ENCODE peak calls at places on chromosomes 2 and 18, in five cellular contexts. W, O, F, M and B are unnamed samples.

GRCh38 chr2:20198001-20198400 is 26.9 kb downstream of the SDC1 start:
- DNase-seq in W (no peak), O (no peak), F (no peak), M (no peak), B (no peak)

GRCh38 chr18:67957684-67958083 is 441.2 kb upstream of the DSEL start:
- DNase-seq in W (no peak), O (no peak), F (no peak), M (no peak), B (no peak)

GRCh38 chr2:95027369-95027720 is 1.8 kb downstream of the MAL start:
- DNase-seq in W (no peak), O (no peak), F (no peak), M (no peak), B (no peak)

GRCh38 chr2:199693861-199694260 is 157.1 kb downstream of the FTCDNL1 start:
- DNase-seq in W (no peak), O (no peak), F (no peak), M (no peak), B (no peak)

GRCh38 chr2:152223997-152224396 is 48.4 kb upstream of the STAM2 start:
- DNase-seq in W (no peak), O (no peak), F (no peak), M (peak; percentile 63), B (peak; percentile 48)

GRCh38 chr2:3651686-3652516 is 6.1 kb upstream of the ALLC start:
- DNase-seq in W (peak; percentile 73), O (peak; percentile 88), F (no peak), M (peak; percentile 63), B (peak; percentile 54)

GRCh38 chr2:229679393-229680125 is 34.8 kb downstream of the DNER start:
- DNase-seq in W (no peak), O (no peak), F (no peak), M (no peak), B (no peak)

GRCh38 chr2:129375587-129375986 is 603.9 kb upstream of the RAB6C start:
- DNase-seq in W (peak; percentile 22), O (no peak), F (no peak), M (no peak), B (no peak)

GRCh38 chr2:8281234-8281633 is 400.6 kb upstream of the ID2 start:
- DNase-seq in W (no peak), O (no peak), F (no peak), M (no peak), B (no peak)

GRCh38 chr2:27242614-27242951 is 20.3 kb downstream of the SLC30A3 start:
- DNase-seq in W (no peak), O (no peak), F (no peak), M (no peak), B (no peak)

GRCh38 chr2:30231726-30232026 is 342 bp downstream of the LBH start:
- DNase-seq in W (no peak), O (peak; percentile 78), F (no peak), M (no peak), B (no peak)

GRCh38 chr2:107278672-107279071 is 392.7 kb upstream of the ST6GAL2 start:
- DNase-seq in W (no peak), O (no peak), F (no peak), M (no peak), B (no peak)

GRCh38 chr18:23703057-23703986 is 14.1 kb downstream of the LAMA3 start:
- DNase-seq in W (no peak), O (no peak), F (peak; percentile 79), M (peak; percentile 31), B (peak; percentile 27)

GRCh38 chr2:30359644-30360167 is 87.3 kb upstream of the LCLAT1 start:
- DNase-seq in W (no peak), O (no peak), F (no peak), M (peak; percentile 83), B (peak; percentile 87)

GRCh38 chr2:177332041-177332991 is 60.3 kb upstream of the AGPS start:
- DNase-seq in W (peak; percentile 26), O (no peak), F (peak; percentile 69), M (peak; percentile 63), B (peak; percentile 89)

GRCh38 chr18:3305933-3306332 is 44.0 kb downstream of the MYL12B start:
- DNase-seq in W (no peak), O (no peak), F (no peak), M (peak; percentile 92), B (peak; percentile 74)

GRCh38 chr2:241224068-241224850 is 35.8 kb downstream of the ANO7 start:
- DNase-seq in W (peak; percentile 91), O (no peak), F (no peak), M (peak; percentile 76), B (no peak)

GRCh38 chr2:20737505-20737904 is 70.6 kb downstream of the GDF7 start:
- DNase-seq in W (no peak), O (no peak), F (no peak), M (no peak), B (no peak)

GRCh38 chr2:88139804-88140203 is 11.9 kb upstream of the FABP1 start:
- DNase-seq in W (no peak), O (no peak), F (no peak), M (no peak), B (no peak)

GRCh38 chr2:68739261-68740183 is 4.9 kb downstream of the ARHGAP25 start:
- DNase-seq in W (no peak), O (no peak), F (no peak), M (no peak), B (no peak)

GRCh38 chr2:68537872-68538271 is 70.5 kb downstream of the APLF start:
- DNase-seq in W (no peak), O (no peak), F (no peak), M (no peak), B (no peak)

GRCh38 chr2:242004902-242005230 is 135.3 kb downstream of the RTP5 start:
- DNase-seq in W (no peak), O (no peak), F (no peak), M (no peak), B (no peak)

GRCh38 chr18:22223263-22223960 is 54.0 kb downstream of the GATA6 start:
- DNase-seq in W (no peak), O (no peak), F (peak; percentile 84), M (peak; percentile 58), B (peak; percentile 81)

GRCh38 chr2:99448556-99448955 is 41.3 kb downstream of the REV1 start:
- DNase-seq in W (no peak), O (no peak), F (no peak), M (no peak), B (peak; percentile 63)

GRCh38 chr2:239688098-239688497 is 287.3 kb upstream of the HDAC4 start:
- DNase-seq in W (no peak), O (no peak), F (peak; percentile 29), M (peak; percentile 16), B (no peak)

GRCh38 chr2:96533292-96534073 is 3.1 kb upstream of the ARID5A start:
- DNase-seq in W (no peak), O (no peak), F (no peak), M (peak; percentile 86), B (no peak)

GRCh38 chr2:46960618-46961017 is 45.0 kb upstream of the MCFD2 start:
- DNase-seq in W (no peak), O (no peak), F (no peak), M (no peak), B (no peak)

GRCh38 chr2:46964835-46965560 is 49.4 kb upstream of the MCFD2 start:
- DNase-seq in W (no peak), O (no peak), F (peak; percentile 48), M (no peak), B (peak; percentile 57)

GRCh38 chr2:46963210-46963609 is 47.6 kb upstream of the MCFD2 start:
- DNase-seq in W (no peak), O (no peak), F (no peak), M (no peak), B (no peak)

GRCh38 chr2:46963961-46964673 is 48.5 kb upstream of the MCFD2 start:
- DNase-seq in W (no peak), O (no peak), F (no peak), M (no peak), B (peak; percentile 48)

GRCh38 chr2:46962751-46963150 is 47.1 kb upstream of the MCFD2 start:
- DNase-seq in W (no peak), O (no peak), F (no peak), M (no peak), B (no peak)
- H3K27ac ChIP-seq in W (peak overlapping the region; percentile 77), O (no peak overlapping the region), F (peak overlapping the region; percentile 97), M (no peak overlapping the region), B (no peak overlapping the region)

GRCh38 chr2:223053431-223054192 is 1.6 kb downstream of the KCNE4 start:
- DNase-seq in W (no peak), O (no peak), F (no peak), M (peak; percentile 19), B (no peak)

GRCh38 chr2:223054193-223054781 is 2.3 kb downstream of the KCNE4 start:
- DNase-seq in W (no peak), O (no peak), F (no peak), M (peak; percentile 67), B (no peak)

GRCh38 chr2:223051580-223052375 is at the start of gene KCNE4:
- DNase-seq in W (no peak), O (no peak), F (no peak), M (peak; percentile 70), B (peak; percentile 74)

GRCh38 chr2:223050900-223051299 is 1.1 kb upstream of the KCNE4 start:
- DNase-seq in W (no peak), O (no peak), F (no peak), M (peak; percentile 18), B (no peak)

GRCh38 chr2:223052710-223053261 is 796 bp downstream of the KCNE4 start:
- DNase-seq in W (no peak), O (no peak), F (no peak), M (no peak), B (no peak)
- H3K27ac ChIP-seq in W (peak overlapping the region; percentile 27), O (no peak overlapping the region), F (peak overlapping the region; percentile 82), M (peak overlapping the region; percentile 76), B (no peak overlapping the region)

GRCh38 chr2:220259656-220260055 is 632.2 kb downstream of the SLC4A3 start:
- DNase-seq in W (no peak), O (no peak), F (no peak), M (no peak), B (no peak)

GRCh38 chr2:220263300-220263699 is 635.9 kb downstream of the SLC4A3 start:
- DNase-seq in W (no peak), O (no peak), F (no peak), M (no peak), B (no peak)
- H3K27ac ChIP-seq in W (no peak overlapping the region), O (no peak overlapping the region), F (no peak overlapping the region), M (no peak overlapping the region), B (no peak overlapping the region)

DNA sequence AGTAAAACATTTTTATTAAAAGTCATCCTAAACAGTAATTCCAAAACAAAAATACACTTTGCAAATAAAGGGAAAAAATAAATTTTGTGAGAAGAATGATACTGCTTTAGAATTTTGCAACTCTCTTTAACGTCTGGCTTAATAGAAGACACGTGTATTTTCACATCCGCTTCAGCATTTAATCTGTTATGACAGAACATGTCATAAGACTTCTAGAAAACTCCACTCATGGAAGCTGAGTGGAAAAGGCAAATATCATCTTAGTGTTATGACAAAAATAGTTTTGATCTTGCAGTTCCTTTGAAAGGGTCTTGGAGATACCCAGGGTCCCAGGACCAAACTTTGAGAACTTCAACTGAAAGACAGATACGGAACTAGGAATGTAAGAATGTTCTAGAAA is 350.1 kb downstream of the NCKAP5 start:
- DNase-seq in W (no peak), O (no peak), F (no peak), M (no peak), B (no peak)
- H3K27ac ChIP-seq in W (no peak overlapping the region), O (no peak overlapping the region), F (no peak overlapping the region), M (no peak overlapping the region), B (no peak overlapping the region)